ENCODE peak calls at places on chromosomes 7 and 10, in six cellular contexts. M is A549, C is upper lobe of left lung, N is HepG2, B is GM12878, T is K562. L is an unnamed sample.

GRCh38 chr7:47046949-47047348 is 535.0 kb downstream of the TNS3 start:
- ATAC-seq in M (no peak), T (no peak), N (no peak), B (no peak), C (peak), L (no peak)

GRCh38 chr10:125783957-125784356 is 8.3 kb upstream of the MMP21 start:
- ATAC-seq in N (no peak), T (peak), M (no peak), C (no peak), B (peak), L (no peak)

GRCh38 chr10:104501864-104502579 is 139.1 kb upstream of the SORCS3 start:
- ATAC-seq in C (no peak), N (no peak), B (no peak), T (no peak), M (no peak), L (no peak)

GRCh38 chr7:106812027-106812643 is 52.9 kb upstream of the PIK3CG start:
- ATAC-seq in B (no peak), C (peak), T (peak), M (no peak), N (no peak), L (no peak)

GRCh38 chr7:28036748-28037147 is 143.8 kb downstream of the JAZF1 start:
- ATAC-seq in B (peak), C (no peak), N (no peak), T (peak), M (peak), L (peak)

GRCh38 chr10:49619613-49620012 is 5.8 kb downstream of the CHAT start:
- ATAC-seq in B (no peak), N (peak), M (peak), T (peak), C (no peak), L (no peak)

GRCh38 chr10:17624996-17625395 is 7.8 kb upstream of the HACD1 start:
- ATAC-seq in M (no peak), N (no peak), C (no peak), B (no peak), T (no peak), L (no peak)

GRCh38 chr10:101467286-101467770 is 113.4 kb downstream of the BTRC start:
- ATAC-seq in B (peak), T (peak), C (peak), M (peak), N (peak), L (peak)

GRCh38 chr10:110764378-110764777 is 107.3 kb upstream of the PDCD4 start:
- ATAC-seq in M (peak), B (no peak), T (no peak), N (no peak), C (no peak), L (no peak)

GRCh38 chr7:132373041-132373440 is 203.2 kb downstream of the PLXNA4 start:
- ATAC-seq in T (no peak), C (no peak), N (no peak), M (no peak), B (no peak), L (no peak)

GRCh38 chr7:83739527-83739926 is 90.6 kb upstream of the SEMA3E start:
- ATAC-seq in T (no peak), C (no peak), B (no peak), N (no peak), M (no peak), L (no peak)

DNA sequence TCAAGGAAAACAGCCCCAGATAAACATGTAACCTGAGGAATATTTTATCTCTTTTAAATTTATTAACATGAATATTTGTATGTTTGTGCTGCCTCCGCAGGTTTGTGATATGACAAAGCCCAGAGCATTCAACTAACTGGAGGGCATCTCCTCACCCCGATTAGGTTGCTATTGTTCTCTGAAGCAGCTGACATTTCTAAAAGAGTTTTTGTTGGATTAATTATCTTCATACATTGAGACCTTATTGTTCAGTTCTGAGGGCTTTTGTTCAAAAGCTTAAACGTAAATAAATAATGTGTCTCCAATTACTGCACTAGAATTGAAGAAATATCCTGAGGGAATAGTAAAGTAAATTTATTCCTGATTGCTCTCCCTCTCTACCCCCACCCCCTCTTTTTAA is 89.5 kb upstream of the SEMA3E start:
- ATAC-seq in M (no peak), N (no peak), B (no peak), C (no peak), T (no peak), L (no peak)
- TF ChIP-seq POLR2A in M (no peak), N (no peak), B (no peak), C (no peak), T (no peak), L (no peak)

GRCh38 chr7:116777613-116778380 is 84.6 kb upstream of the CAPZA2 start:
- ATAC-seq in N (no peak), M (no peak), T (no peak), C (peak), B (no peak), L (no peak)
- TF ChIP-seq EP300 in N (no peak), M (no peak), T (no peak), C (no peak), B (no peak), L (no peak)

DNA sequence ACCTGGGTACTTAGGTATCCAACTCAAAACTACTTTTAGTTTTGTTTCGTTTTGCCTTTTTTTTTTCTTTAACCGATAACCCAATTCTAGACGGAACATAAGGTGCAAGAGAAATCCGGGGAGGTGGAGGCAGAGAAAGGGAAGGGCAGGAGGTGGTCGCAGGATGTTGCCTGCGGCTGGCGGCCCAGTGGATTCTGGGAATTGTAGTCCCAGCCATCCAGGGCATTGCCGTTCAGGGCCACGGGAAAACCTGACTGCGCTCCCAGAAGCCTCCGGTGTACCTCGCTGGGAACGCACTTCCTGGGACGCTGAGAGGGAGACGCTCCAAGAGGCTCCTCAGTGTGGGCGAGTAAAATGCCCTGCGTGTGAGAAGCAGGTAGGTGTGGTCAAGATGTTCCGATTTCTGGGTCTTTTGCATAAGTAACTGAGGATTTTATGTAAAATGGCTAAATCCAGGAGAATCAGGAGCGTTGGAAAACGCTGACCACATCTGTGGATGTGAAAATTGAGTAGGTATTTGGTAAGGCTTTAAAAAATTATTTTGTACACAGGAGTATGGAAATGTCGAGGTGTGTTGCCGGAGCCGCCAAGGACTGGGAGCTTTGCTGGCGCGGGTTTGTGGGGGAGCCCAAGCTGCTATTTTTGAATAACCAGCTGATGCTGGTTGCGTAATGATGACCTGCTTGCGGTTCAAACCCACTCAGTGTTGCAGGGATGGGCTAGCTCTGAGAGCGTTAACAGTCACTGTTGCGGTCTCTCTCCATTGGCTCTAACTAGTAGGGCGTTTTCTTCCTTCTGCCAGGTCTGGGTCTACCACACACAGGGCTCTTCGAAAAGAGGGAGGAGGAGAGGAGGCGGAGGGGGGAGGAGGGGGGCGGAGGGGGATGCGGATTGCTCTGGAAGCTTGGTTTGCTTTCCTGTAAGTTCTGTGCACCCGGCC is at the start of gene CLDN12:
- ATAC-seq in M (peak), N (peak), C (peak), T (peak), B (peak), L (peak)
- TF ChIP-seq POLR2A in M (peak), N (peak), C (peak), T (peak), B (peak), L (peak)

GRCh38 chr10:29642996-29643395 is 8.2 kb upstream of the SVIL start:
- ATAC-seq in B (peak), C (peak), T (no peak), M (no peak), N (no peak), L (peak)
- TF ChIP-seq EP300 in B (no peak), C (no peak), T (no peak), M (no peak), N (no peak), L (no peak)

GRCh38 chr7:142773937-142774744 is 3.4 kb downstream of the PRSS2 start:
- ATAC-seq in T (no peak), B (no peak), N (no peak), C (no peak), M (no peak), L (no peak)

GRCh38 chr7:142771353-142771723 is 568 bp downstream of the PRSS2 start:
- ATAC-seq in B (peak), N (no peak), M (no peak), C (no peak), T (no peak), L (no peak)

GRCh38 chr7:142773230-142773629 is 2.5 kb downstream of the PRSS2 start:
- ATAC-seq in C (no peak), B (no peak), T (no peak), N (no peak), M (no peak), L (no peak)

GRCh38 chr7:142770720-142771352 is at the start of gene PRSS2:
- ATAC-seq in C (no peak), M (no peak), T (no peak), N (no peak), B (peak), L (no peak)

DNA sequence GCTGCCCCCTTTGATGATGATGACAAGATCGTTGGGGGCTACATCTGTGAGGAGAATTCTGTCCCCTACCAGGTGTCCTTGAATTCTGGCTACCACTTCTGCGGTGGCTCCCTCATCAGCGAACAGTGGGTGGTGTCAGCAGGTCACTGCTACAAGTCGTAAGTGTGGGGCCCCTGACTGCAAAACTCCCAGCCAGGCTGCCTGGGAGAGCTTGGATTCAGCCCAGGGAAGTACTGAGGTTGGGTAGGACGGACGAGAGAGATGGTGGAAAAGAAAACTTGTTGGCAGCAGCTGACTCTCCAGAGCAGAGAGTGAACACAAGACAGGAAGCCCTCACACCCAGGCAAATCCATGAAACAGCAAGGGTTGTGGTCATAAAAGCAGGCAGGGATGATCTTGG is 1.3 kb downstream of the PRSS2 start:
- ATAC-seq in N (no peak), B (no peak), M (no peak), C (no peak), T (no peak), L (no peak)
- TF ChIP-seq POLR2A in N (no peak), B (no peak), M (no peak), C (no peak), T (no peak), L (no peak)

DNA sequence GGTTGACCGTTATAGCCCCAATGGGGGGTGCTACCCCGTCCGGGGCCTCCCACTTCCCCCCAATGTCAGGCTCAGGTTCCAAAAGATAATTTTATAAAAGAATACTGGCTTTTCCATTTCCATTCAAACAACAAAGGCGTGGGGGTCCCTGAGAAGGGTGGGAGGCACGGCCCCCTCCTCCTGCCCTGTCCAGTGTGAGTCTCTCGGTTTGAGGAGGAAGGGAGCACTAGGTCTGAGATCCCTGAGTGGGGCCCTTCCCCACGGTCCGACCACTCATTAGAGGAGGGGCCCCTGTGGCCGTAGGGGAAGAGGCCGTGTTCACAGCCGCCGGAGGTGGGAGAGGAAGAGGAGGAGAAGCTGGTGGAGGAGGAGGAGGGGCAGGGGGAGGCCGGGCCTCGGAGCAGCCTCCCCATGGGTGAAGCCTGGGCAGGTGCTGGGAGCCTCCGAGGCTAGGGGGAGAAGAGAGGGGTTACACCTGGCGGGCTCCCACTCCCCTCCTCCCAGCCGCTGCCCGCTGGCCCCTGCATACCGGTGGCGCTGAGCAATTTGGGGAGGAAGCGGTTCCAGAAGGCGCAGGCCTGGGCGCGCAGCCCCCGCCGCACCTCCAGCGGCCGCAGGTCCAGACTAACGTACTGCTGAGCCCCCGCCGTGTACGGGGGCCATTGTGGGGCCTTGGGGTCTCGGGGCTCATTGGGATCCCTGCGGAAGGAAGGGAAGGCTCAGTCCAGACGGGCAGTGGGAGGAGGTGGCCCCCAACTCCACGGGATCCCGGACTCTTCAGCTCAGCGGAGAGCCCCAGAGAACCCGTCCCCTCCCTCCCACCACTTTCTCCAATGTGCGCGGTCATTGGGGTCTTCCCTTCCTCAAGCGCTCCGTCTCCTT is 1.4 kb upstream of the UFSP1 start:
- ATAC-seq in N (no peak), C (no peak), B (peak), M (no peak), T (no peak), L (no peak)
- TF ChIP-seq EP300 in N (no peak), C (no peak), B (no peak), M (no peak), T (no peak), L (no peak)

GRCh38 chr7:130945411-130945811 is 211.4 kb upstream of the KLF14 start:
- ATAC-seq in M (no peak), N (no peak), T (no peak), B (peak), C (no peak), L (no peak)
- TF ChIP-seq POLR2A in M (no peak), N (no peak), T (no peak), B (peak), C (no peak), L (no peak)

DNA sequence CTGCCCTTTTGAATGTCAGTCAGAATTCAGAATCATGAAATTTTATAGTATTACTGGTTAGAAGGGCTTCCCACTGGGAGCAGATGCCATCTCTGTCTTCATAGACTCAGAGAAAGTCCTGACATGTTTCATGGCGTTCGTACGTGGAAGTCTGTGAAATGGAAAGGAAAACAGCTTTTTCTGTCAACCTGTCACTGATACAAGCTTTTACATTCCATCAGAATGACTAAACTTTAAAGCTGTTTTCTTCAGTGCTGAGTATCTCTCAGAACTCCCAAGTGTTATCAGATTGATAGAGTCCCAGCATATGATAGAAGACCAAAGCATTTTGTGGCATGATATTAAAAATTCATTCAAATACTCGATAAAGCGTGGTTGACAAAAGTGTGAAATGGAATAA is 726.7 kb upstream of the GALNT17 start:
- ATAC-seq in B (no peak), C (no peak), T (no peak), N (no peak), M (no peak), L (no peak)
- TF ChIP-seq EP300 in B (no peak), C (no peak), T (no peak), N (no peak), M (no peak), L (no peak)

GRCh38 chr10:131997366-131998049 is 15.8 kb upstream of the BNIP3 start:
- ATAC-seq in T (no peak), M (peak), B (no peak), N (peak), C (peak), L (peak)
- TF ChIP-seq POLR2A in T (no peak), M (no peak), B (no peak), N (peak), C (no peak), L (no peak)

DNA sequence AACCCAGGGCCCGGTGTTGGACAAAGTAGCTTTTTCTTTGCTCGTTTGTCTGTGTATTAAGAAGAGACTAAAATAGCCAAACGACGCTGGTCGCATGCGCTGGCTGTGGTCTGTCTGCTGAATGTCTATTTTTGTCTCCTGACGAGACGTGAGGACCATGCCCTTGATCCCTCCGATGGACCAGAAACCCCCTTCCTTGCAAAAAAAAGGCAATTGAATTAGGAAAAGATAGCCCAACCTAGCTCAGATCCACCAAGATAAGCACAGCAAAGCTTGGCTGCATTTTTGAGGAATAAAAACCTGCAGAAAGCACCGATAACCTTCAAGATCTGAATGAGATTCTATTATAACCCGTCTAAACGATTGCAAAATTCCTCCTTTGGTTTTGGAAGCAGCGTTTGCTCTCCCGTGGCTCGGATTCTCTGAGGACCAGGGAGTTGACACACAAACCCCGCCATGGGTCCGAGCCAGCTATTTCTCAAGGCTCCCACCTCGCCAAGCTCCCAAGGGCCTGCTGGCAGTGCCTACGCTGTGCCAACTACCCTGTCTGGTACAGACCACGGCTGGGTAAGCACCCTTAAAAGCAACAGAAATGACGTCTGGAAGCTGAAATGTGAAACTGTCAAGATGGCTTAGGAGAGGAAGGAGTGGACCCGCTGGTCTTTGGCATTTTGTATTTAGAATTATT is 17.7 kb upstream of the TTYH3 start:
- ATAC-seq in N (no peak), C (peak), B (peak), T (no peak), M (no peak), L (peak)
- TF ChIP-seq EP300 in N (no peak), C (no peak), B (no peak), T (no peak), M (no peak), L (no peak)

L was measured in gastroesophageal sphincter.